ENCODE peak calls at places on chromosomes 3 and 15, in ten cellular contexts. One of them, this sample, is unnamed.

GRCh38 chr3:14317057-14317553 is 85.3 kb upstream of the SLC6A6 start:
- DNase-seq in PC-3: peak; percentile 41
- DNase-seq in stomach: no peak
- DNase-seq in heart left ventricle: no peak
- DNase-seq in kidney: no peak
- DNase-seq in breast epithelium: peak; percentile 94
- DNase-seq in upper lobe of right lung: no peak
- DNase-seq in CD8-positive, alpha-beta T cell: no peak
- DNase-seq in esophagus squamous epithelium: no peak
- DNase-seq in Peyer's patch: no peak
- DNase-seq in this sample: no peak

GRCh38 chr15:60397772-60398445 is at the start of gene ANXA2:
- DNase-seq in upper lobe of right lung: peak; percentile 94
- DNase-seq in esophagus squamous epithelium: peak; percentile 47
- DNase-seq in PC-3: peak; percentile 91
- DNase-seq in heart left ventricle: peak; percentile 90
- DNase-seq in kidney: peak; percentile 97
- DNase-seq in breast epithelium: peak; percentile 86
- DNase-seq in Peyer's patch: peak; percentile 80
- DNase-seq in stomach: peak; percentile 87
- DNase-seq in CD8-positive, alpha-beta T cell: peak; percentile 83
- DNase-seq in this sample: peak; percentile 85

GRCh38 chr15:66730168-66731014 is 28.4 kb downstream of the SMAD6 start:
- DNase-seq in kidney: no peak
- DNase-seq in upper lobe of right lung: no peak
- DNase-seq in esophagus squamous epithelium: no peak
- DNase-seq in stomach: no peak
- DNase-seq in breast epithelium: no peak
- DNase-seq in CD8-positive, alpha-beta T cell: no peak
- DNase-seq in PC-3: peak; percentile 49
- DNase-seq in heart left ventricle: no peak
- DNase-seq in Peyer's patch: no peak
- DNase-seq in this sample: no peak

GRCh38 chr3:69723389-69723788 is 15.9 kb upstream of the MITF start:
- DNase-seq in breast epithelium: no peak
- DNase-seq in stomach: no peak
- DNase-seq in esophagus squamous epithelium: no peak
- DNase-seq in PC-3: no peak
- DNase-seq in kidney: no peak
- DNase-seq in CD8-positive, alpha-beta T cell: no peak
- DNase-seq in heart left ventricle: no peak
- DNase-seq in upper lobe of right lung: no peak
- DNase-seq in Peyer's patch: no peak
- DNase-seq in this sample: no peak

GRCh38 chr15:57003418-57003817 is 85.0 kb downstream of the TCF12 start:
- DNase-seq in Peyer's patch: no peak
- DNase-seq in PC-3: peak; percentile 72
- DNase-seq in stomach: no peak
- DNase-seq in upper lobe of right lung: no peak
- DNase-seq in kidney: no peak
- DNase-seq in heart left ventricle: no peak
- DNase-seq in esophagus squamous epithelium: no peak
- DNase-seq in CD8-positive, alpha-beta T cell: no peak
- DNase-seq in breast epithelium: no peak
- DNase-seq in this sample: no peak

GRCh38 chr15:98493966-98494511 is 154.3 kb upstream of the IGF1R start:
- DNase-seq in CD8-positive, alpha-beta T cell: no peak
- DNase-seq in heart left ventricle: no peak
- DNase-seq in PC-3: no peak
- DNase-seq in breast epithelium: no peak
- DNase-seq in stomach: no peak
- DNase-seq in esophagus squamous epithelium: no peak
- DNase-seq in kidney: no peak
- DNase-seq in Peyer's patch: no peak
- DNase-seq in upper lobe of right lung: no peak
- DNase-seq in this sample: no peak

GRCh38 chr3:8734137-8734878 is 706 bp downstream of the CAV3 start:
- DNase-seq in CD8-positive, alpha-beta T cell: no peak
- DNase-seq in esophagus squamous epithelium: no peak
- DNase-seq in heart left ventricle: no peak
- DNase-seq in upper lobe of right lung: no peak
- DNase-seq in kidney: no peak
- DNase-seq in PC-3: peak; percentile 57
- DNase-seq in breast epithelium: no peak
- DNase-seq in Peyer's patch: no peak
- DNase-seq in stomach: no peak
- DNase-seq in this sample: no peak

GRCh38 chr3:153138267-153139210 is 23.5 kb upstream of the RAP2B start:
- DNase-seq in PC-3: peak; percentile 98
- DNase-seq in kidney: peak; percentile 87
- DNase-seq in upper lobe of right lung: peak; percentile 84
- DNase-seq in esophagus squamous epithelium: no peak
- DNase-seq in Peyer's patch: no peak
- DNase-seq in heart left ventricle: peak; percentile 27
- DNase-seq in breast epithelium: peak; percentile 90
- DNase-seq in stomach: peak; percentile 70
- DNase-seq in CD8-positive, alpha-beta T cell: no peak
- DNase-seq in this sample: no peak

GRCh38 chr3:168878655-168879054 is 782.9 kb upstream of the GOLIM4 start:
- DNase-seq in Peyer's patch: no peak
- DNase-seq in kidney: no peak
- DNase-seq in heart left ventricle: no peak
- DNase-seq in PC-3: peak; percentile 66
- DNase-seq in upper lobe of right lung: no peak
- DNase-seq in breast epithelium: no peak
- DNase-seq in CD8-positive, alpha-beta T cell: no peak
- DNase-seq in esophagus squamous epithelium: no peak
- DNase-seq in stomach: no peak
- DNase-seq in this sample: no peak

GRCh38 chr15:39919740-39920509 is at the start of gene GPR176:
- DNase-seq in Peyer's patch: no peak
- DNase-seq in breast epithelium: no peak
- DNase-seq in kidney: peak; percentile 84
- DNase-seq in heart left ventricle: peak; percentile 34
- DNase-seq in upper lobe of right lung: peak; percentile 65
- DNase-seq in stomach: no peak
- DNase-seq in PC-3: peak; percentile 66
- DNase-seq in CD8-positive, alpha-beta T cell: peak; percentile 18
- DNase-seq in esophagus squamous epithelium: no peak
- DNase-seq in this sample: peak; percentile 38

GRCh38 chr15:60179786-60180391 is 175.8 kb downstream of the FOXB1 start:
- DNase-seq in esophagus squamous epithelium: no peak
- DNase-seq in stomach: no peak
- DNase-seq in PC-3: peak; percentile 65
- DNase-seq in breast epithelium: no peak
- DNase-seq in kidney: no peak
- DNase-seq in upper lobe of right lung: no peak
- DNase-seq in CD8-positive, alpha-beta T cell: peak; percentile 24
- DNase-seq in heart left ventricle: no peak
- DNase-seq in Peyer's patch: peak; percentile 33
- DNase-seq in this sample: peak; percentile 2

GRCh38 chr15:91223902-91224301 is 123.8 kb downstream of the SV2B start:
- DNase-seq in breast epithelium: no peak
- DNase-seq in esophagus squamous epithelium: no peak
- DNase-seq in Peyer's patch: no peak
- DNase-seq in stomach: no peak
- DNase-seq in heart left ventricle: no peak
- DNase-seq in PC-3: peak; percentile 2
- DNase-seq in kidney: no peak
- DNase-seq in upper lobe of right lung: no peak
- DNase-seq in CD8-positive, alpha-beta T cell: no peak
- DNase-seq in this sample: no peak

GRCh38 chr3:46640927-46641326 is 28.6 kb downstream of the FAM240A start:
- DNase-seq in Peyer's patch: no peak
- DNase-seq in PC-3: no peak
- DNase-seq in esophagus squamous epithelium: no peak
- DNase-seq in kidney: no peak
- DNase-seq in heart left ventricle: no peak
- DNase-seq in CD8-positive, alpha-beta T cell: no peak
- DNase-seq in breast epithelium: no peak
- DNase-seq in stomach: no peak
- DNase-seq in upper lobe of right lung: no peak
- DNase-seq in this sample: no peak

GRCh38 chr3:81909756-81910155 is 148.3 kb upstream of the GBE1 start:
- DNase-seq in kidney: no peak
- DNase-seq in PC-3: no peak
- DNase-seq in Peyer's patch: no peak
- DNase-seq in upper lobe of right lung: no peak
- DNase-seq in CD8-positive, alpha-beta T cell: no peak
- DNase-seq in stomach: no peak
- DNase-seq in breast epithelium: peak; percentile 21
- DNase-seq in esophagus squamous epithelium: no peak
- DNase-seq in heart left ventricle: no peak
- DNase-seq in this sample: no peak

GRCh38 chr3:128933213-128933921 is 53.9 kb downstream of the ACAD9 start:
- DNase-seq in kidney: no peak
- DNase-seq in esophagus squamous epithelium: no peak
- DNase-seq in stomach: no peak
- DNase-seq in breast epithelium: no peak
- DNase-seq in Peyer's patch: no peak
- DNase-seq in CD8-positive, alpha-beta T cell: no peak
- DNase-seq in heart left ventricle: no peak
- DNase-seq in PC-3: no peak
- DNase-seq in upper lobe of right lung: no peak
- DNase-seq in this sample: no peak

DNA sequence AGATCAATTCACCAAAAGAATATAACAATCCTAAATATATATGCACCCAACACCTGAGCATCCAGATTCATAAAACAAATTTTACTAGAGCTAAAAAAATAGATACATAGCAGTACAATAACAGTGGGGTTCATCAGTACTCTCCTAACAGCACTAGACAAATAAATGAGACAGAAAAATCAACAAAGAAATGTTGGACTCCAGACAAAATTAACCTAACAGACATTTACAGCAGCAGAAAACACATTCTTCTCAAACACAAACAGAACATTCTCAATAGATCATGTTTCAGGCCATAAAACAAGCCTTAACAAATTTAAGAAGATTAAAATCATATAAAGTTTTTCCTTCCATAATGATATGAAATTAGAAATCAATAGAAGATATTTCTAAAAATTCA is 124.8 kb upstream of the NECTIN3 start:
- DNase-seq in kidney: no peak
- DNase-seq in CD8-positive, alpha-beta T cell: no peak
- DNase-seq in Peyer's patch: no peak
- DNase-seq in upper lobe of right lung: no peak
- DNase-seq in breast epithelium: no peak
- DNase-seq in PC-3: no peak
- DNase-seq in esophagus squamous epithelium: no peak
- DNase-seq in stomach: no peak
- DNase-seq in heart left ventricle: no peak
- DNase-seq in this sample: no peak
- H3K9me3 ChIP-seq in kidney: peaks cover 2% of the 10 kb centered on the region
- H3K9me3 ChIP-seq in CD8-positive, alpha-beta T cell: peaks cover 4% of the 10 kb centered on the region
- H3K9me3 ChIP-seq in Peyer's patch: no peaks in the 10 kb centered on the region
- H3K9me3 ChIP-seq in upper lobe of right lung: peaks cover 12% of the 10 kb centered on the region
- H3K9me3 ChIP-seq in breast epithelium: peaks cover 74% of the 10 kb centered on the region
- H3K9me3 ChIP-seq in PC-3: peaks cover 21% of the 10 kb centered on the region
- H3K9me3 ChIP-seq in esophagus squamous epithelium: no peaks in the 10 kb centered on the region
- H3K9me3 ChIP-seq in stomach: peaks cover 51% of the 10 kb centered on the region
- H3K9me3 ChIP-seq in heart left ventricle: no peaks in the 10 kb centered on the region
- H3K9me3 ChIP-seq in this sample: peaks cover 52% of the 10 kb centered on the region

DNA sequence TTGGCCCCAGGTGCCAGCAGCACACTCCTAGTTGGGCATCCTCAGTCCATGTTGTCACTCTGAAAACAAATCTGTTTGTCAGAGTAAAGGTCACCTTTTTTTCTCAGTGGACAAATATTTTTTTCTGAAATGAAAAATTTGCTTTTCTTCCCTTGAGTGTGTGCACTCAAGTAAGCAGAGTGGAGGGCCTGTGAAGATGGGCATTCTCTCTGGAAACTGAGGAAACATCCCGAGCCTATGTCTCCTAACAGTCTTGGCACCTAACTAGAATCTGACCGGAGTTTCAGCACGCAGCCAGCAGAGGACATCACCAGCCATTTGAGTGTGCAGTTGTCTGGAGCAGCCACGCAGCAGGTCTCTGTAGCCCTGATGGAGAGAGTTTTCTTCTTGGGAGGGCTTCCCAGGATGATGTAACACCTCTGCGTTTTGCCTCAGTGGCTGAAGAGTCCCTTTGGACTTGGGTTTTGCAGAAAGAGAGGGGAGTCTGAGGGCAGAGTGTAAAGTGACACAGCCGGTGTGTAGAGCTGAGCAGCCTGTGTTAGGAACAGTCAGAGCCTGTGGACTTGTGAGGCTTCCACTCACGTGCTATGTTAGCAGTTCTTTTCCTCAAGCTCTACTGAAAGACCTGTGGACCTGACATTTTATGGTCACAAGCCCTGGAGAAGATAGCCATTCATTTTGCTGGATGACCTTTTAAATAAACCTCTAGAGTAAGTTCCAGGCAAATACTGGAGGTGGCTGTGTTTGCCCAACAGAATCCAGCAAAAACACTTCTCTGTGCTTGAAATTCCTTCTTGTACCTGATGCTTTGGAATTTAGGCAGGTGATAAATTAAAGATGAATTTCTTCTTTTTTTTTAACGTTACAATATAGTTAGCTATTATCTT is 51.6 kb downstream of the ABHD2 start:
- DNase-seq in breast epithelium: no peak
- DNase-seq in PC-3: no peak
- DNase-seq in esophagus squamous epithelium: no peak
- DNase-seq in Peyer's patch: no peak
- DNase-seq in CD8-positive, alpha-beta T cell: no peak
- DNase-seq in stomach: no peak
- DNase-seq in kidney: no peak
- DNase-seq in heart left ventricle: no peak
- DNase-seq in upper lobe of right lung: no peak
- DNase-seq in this sample: no peak
- TF ChIP-seq CTCF in breast epithelium: peak; percentile 26
- TF ChIP-seq CTCF in PC-3: no peak
- TF ChIP-seq CTCF in esophagus squamous epithelium: no peak
- TF ChIP-seq CTCF in Peyer's patch: no peak
- TF ChIP-seq CTCF in CD8-positive, alpha-beta T cell: no peak
- TF ChIP-seq CTCF in stomach: no peak
- TF ChIP-seq CTCF in kidney: peak; percentile 13
- TF ChIP-seq CTCF in heart left ventricle: no peak
- TF ChIP-seq CTCF in upper lobe of right lung: no peak
- TF ChIP-seq CTCF in this sample: no peak

DNA sequence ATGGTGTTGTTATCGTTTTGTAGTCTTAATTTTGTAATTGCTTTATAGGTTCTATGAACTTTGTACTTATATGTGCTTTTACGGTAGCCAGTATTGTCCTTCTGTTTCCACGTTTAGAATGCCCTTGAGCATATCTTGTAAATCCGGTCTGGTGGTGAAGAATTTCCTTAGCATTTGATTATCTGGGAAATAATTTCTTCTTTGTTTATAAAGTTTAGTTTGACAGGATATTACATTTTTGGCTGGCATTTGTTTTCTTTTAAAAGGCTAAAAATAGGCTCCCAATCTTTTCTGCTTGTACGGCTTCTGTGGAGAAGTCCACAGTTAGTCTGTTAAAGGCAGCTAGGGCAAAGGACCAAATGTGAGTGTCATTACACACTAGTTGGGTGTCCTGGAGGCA is 36.7 kb downstream of the SPESP1 start:
- DNase-seq in esophagus squamous epithelium: no peak
- DNase-seq in CD8-positive, alpha-beta T cell: no peak
- DNase-seq in kidney: no peak
- DNase-seq in Peyer's patch: no peak
- DNase-seq in PC-3: no peak
- DNase-seq in upper lobe of right lung: no peak
- DNase-seq in heart left ventricle: no peak
- DNase-seq in breast epithelium: no peak
- DNase-seq in stomach: no peak
- DNase-seq in this sample: no peak
- H3K27ac ChIP-seq in esophagus squamous epithelium: no peak overlapping the region
- H3K27ac ChIP-seq in CD8-positive, alpha-beta T cell: no peak overlapping the region
- H3K27ac ChIP-seq in kidney: no peak overlapping the region
- H3K27ac ChIP-seq in Peyer's patch: no peak overlapping the region
- H3K27ac ChIP-seq in PC-3: no peak overlapping the region
- H3K27ac ChIP-seq in upper lobe of right lung: no peak overlapping the region
- H3K27ac ChIP-seq in heart left ventricle: no peak overlapping the region
- H3K27ac ChIP-seq in breast epithelium: no peak overlapping the region
- H3K27ac ChIP-seq in stomach: no peak overlapping the region
- H3K27ac ChIP-seq in this sample: no peak overlapping the region

GRCh38 chr15:25175789-25176615 is 221.2 kb downstream of the SNRPN start:
- DNase-seq in breast epithelium: peak; percentile 13
- DNase-seq in stomach: peak; percentile 22
- DNase-seq in esophagus squamous epithelium: no peak
- DNase-seq in kidney: peak; percentile 32
- DNase-seq in CD8-positive, alpha-beta T cell: peak; percentile 7
- DNase-seq in upper lobe of right lung: peak; percentile 54
- DNase-seq in PC-3: no peak
- DNase-seq in heart left ventricle: peak; percentile 9
- DNase-seq in Peyer's patch: peak; percentile 2
- DNase-seq in this sample: no peak
- H3K9me3 ChIP-seq in breast epithelium: peaks cover 91% of the 10 kb centered on the region
- H3K9me3 ChIP-seq in stomach: peaks cover 94% of the 10 kb centered on the region
- H3K9me3 ChIP-seq in esophagus squamous epithelium: no peaks in the 10 kb centered on the region
- H3K9me3 ChIP-seq in kidney: no peaks in the 10 kb centered on the region
- H3K9me3 ChIP-seq in CD8-positive, alpha-beta T cell: no peaks in the 10 kb centered on the region
- H3K9me3 ChIP-seq in upper lobe of right lung: peaks cover 26% of the 10 kb centered on the region
- H3K9me3 ChIP-seq in PC-3: peaks cover 5% of the 10 kb centered on the region
- H3K9me3 ChIP-seq in heart left ventricle: peaks cover 6% of the 10 kb centered on the region
- H3K9me3 ChIP-seq in Peyer's patch: no peaks in the 10 kb centered on the region
- H3K9me3 ChIP-seq in this sample: peaks cover 58% of the 10 kb centered on the region

This sample was measured in CD4-positive, alpha-beta T cell.